ENCODE peak calls at places on chromosomes 12 and 14, in eight cellular contexts. F, K, E, Z, U, P, C and A are unnamed samples.

GRCh38 chr12:124456652-124457152 is 110.7 kb downstream of the NCOR2 start:
- DNase-seq in Z (peak; percentile 67), E (peak; percentile 61), P (peak; percentile 76), U (no peak), C (no peak), K (peak; percentile 82), F (no peak), A (no peak)

GRCh38 chr12:121364657-121365265 is 12.6 kb upstream of the ANAPC5 start:
- DNase-seq in Z (no peak), F (no peak), C (no peak), K (no peak), E (no peak), P (no peak), U (no peak), A (no peak)

GRCh38 chr14:59688224-59689170 is 111.9 kb upstream of the CCDC175 start:
- DNase-seq in P (no peak), U (no peak), Z (peak; percentile 24), K (no peak), E (peak; percentile 58), F (no peak), C (peak; percentile 33), A (no peak)

GRCh38 chr14:61553730-61554641 is 141.3 kb upstream of the HIF1A start:
- DNase-seq in P (no peak), K (no peak), Z (no peak), F (no peak), C (no peak), U (no peak), E (no peak), A (no peak)

GRCh38 chr12:101634724-101635123 is 40.0 kb downstream of the MYBPC1 start:
- DNase-seq in P (no peak), C (no peak), K (no peak), E (no peak), F (no peak), Z (no peak), U (no peak), A (no peak)

GRCh38 chr12:85369365-85370154 is 89.5 kb downstream of the ALX1 start:
- DNase-seq in U (no peak), E (no peak), Z (no peak), P (no peak), F (no peak), C (no peak), K (no peak), A (no peak)

GRCh38 chr12:100612557-100612956 is 39.1 kb downstream of the GAS2L3 start:
- DNase-seq in Z (no peak), E (peak; percentile 79), F (no peak), P (no peak), U (no peak), K (no peak), C (no peak), A (no peak)

GRCh38 chr14:86646688-86647687 is 1117.0 kb downstream of the FLRT2 start:
- DNase-seq in E (no peak), F (no peak), U (no peak), K (no peak), P (no peak), C (no peak), Z (no peak), A (no peak)

GRCh38 chr12:62799126-62799736 is 135.7 kb downstream of the PPM1H start:
- DNase-seq in K (no peak), F (peak; percentile 57), P (no peak), C (peak; percentile 74), Z (peak; percentile 52), U (peak; percentile 20), E (peak; percentile 42), A (peak; percentile 27)

GRCh38 chr14:95157987-95158712 is 821 bp upstream of the DICER1 start:
- DNase-seq in Z (no peak), P (peak; percentile 32), C (no peak), E (no peak), F (no peak), K (no peak), U (no peak), A (no peak)

GRCh38 chr14:24463806-24464785 is 21.5 kb upstream of the SDR39U1 start:
- DNase-seq in C (no peak), E (no peak), Z (no peak), U (no peak), P (no peak), F (no peak), K (no peak), A (no peak)

GRCh38 chr12:50753232-50753769 is 10.6 kb upstream of the ATF1 start:
- DNase-seq in U (no peak), F (no peak), E (no peak), Z (no peak), C (no peak), P (no peak), K (no peak), A (no peak)

GRCh38 chr12:122322501-122322900 is 56.2 kb upstream of the VPS33A start:
- DNase-seq in C (no peak), U (no peak), E (no peak), F (no peak), P (no peak), Z (no peak), K (no peak), A (no peak)

GRCh38 chr14:76456200-76456599 is 80.3 kb downstream of the ESRRB start:
- DNase-seq in E (no peak), U (no peak), Z (no peak), P (peak; percentile 29), F (peak; percentile 39), C (peak; percentile 20), K (no peak), A (no peak)

GRCh38 chr14:69756298-69756697 is 10.6 kb upstream of the SRSF5 start:
- DNase-seq in C (no peak), Z (no peak), K (no peak), P (no peak), E (no peak), U (no peak), F (no peak), A (no peak)

GRCh38 chr12:29148065-29148957 is 767 bp upstream of the FAR2 start:
- DNase-seq in C (no peak), P (peak; percentile 20), U (no peak), F (no peak), Z (peak; percentile 42), K (no peak), E (peak; percentile 71), A (no peak)

GRCh38 chr14:70018246-70018645 is 139.0 kb downstream of the SMOC1 start:
- DNase-seq in U (no peak), Z (no peak), C (no peak), E (no peak), K (no peak), P (no peak), F (no peak), A (no peak)

GRCh38 chr12:98736352-98737326 is 91.5 kb downstream of the APAF1 start:
- DNase-seq in K (no peak), C (peak; percentile 65), Z (no peak), F (no peak), E (no peak), U (no peak), P (no peak), A (no peak)

GRCh38 chr12:11759894-11760293 is 110.4 kb downstream of the ETV6 start:
- DNase-seq in P (no peak), C (no peak), E (no peak), Z (no peak), F (no peak), U (no peak), K (no peak), A (no peak)

GRCh38 chr12:5165296-5165970 is 121.8 kb downstream of the KCNA5 start:
- DNase-seq in K (no peak), F (no peak), E (no peak), U (no peak), C (no peak), Z (no peak), P (no peak), A (no peak)

GRCh38 chr12:122449317-122449716 is 26.8 kb upstream of the CLIP1 start:
- DNase-seq in E (no peak), F (no peak), P (no peak), K (no peak), U (no peak), Z (no peak), C (no peak), A (no peak)

GRCh38 chr12:29961231-29961630 is 177.5 kb upstream of the TMTC1 start:
- DNase-seq in U (no peak), F (no peak), C (no peak), Z (no peak), E (no peak), K (no peak), P (no peak), A (no peak)

GRCh38 chr14:101780887-101781239 is 19.4 kb downstream of the PPP2R5C start:
- DNase-seq in F (no peak), C (no peak), P (no peak), U (no peak), K (no peak), Z (no peak), E (peak; percentile 36), A (no peak)

GRCh38 chr12:117875652-117876491 is 92.9 kb downstream of the KSR2 start:
- DNase-seq in Z (peak; percentile 78), U (peak; percentile 24), P (no peak), E (no peak), C (no peak), K (no peak), F (peak; percentile 25), A (peak; percentile 15)

GRCh38 chr12:124267205-124267778 is 27.6 kb upstream of the RFLNA start:
- DNase-seq in Z (no peak), E (no peak), U (no peak), K (no peak), C (no peak), P (no peak), F (no peak), A (no peak)

GRCh38 chr12:5556033-5556614 is 124.2 kb downstream of the NTF3 start:
- DNase-seq in Z (no peak), F (no peak), K (no peak), C (no peak), U (no peak), E (no peak), P (no peak), A (no peak)

GRCh38 chr12:82867782-82868505 is 181.2 kb downstream of the TMTC2 start:
- DNase-seq in C (no peak), Z (no peak), U (no peak), P (no peak), E (no peak), F (no peak), K (no peak), A (no peak)

GRCh38 chr12:12482150-12482761 is 80.4 kb downstream of the DUSP16 start:
- DNase-seq in P (no peak), C (no peak), E (no peak), U (no peak), Z (peak; percentile 78), K (no peak), F (no peak), A (no peak)

GRCh38 chr12:89140141-89140540 is 212.2 kb downstream of the DUSP6 start:
- DNase-seq in F (no peak), E (no peak), K (no peak), Z (no peak), P (no peak), U (no peak), C (no peak), A (no peak)